ENCODE peak calls at places on chromosomes 3 and 15, in four cellular contexts. J is PC-3, L is fibroblast of lung, A is MM.1S. K is an unnamed sample. For H3K4me1, the result is how much of the 10 kb centered on the place peaks cover.

GRCh38 chr15:67821784-67822451 is 3.4 kb upstream of the SKOR1 start:
- DNase-seq in J (no peak), L (no peak), A (no peak), K (no peak)

GRCh38 chr15:29103825-29104565 is 165.6 kb downstream of the NSMCE3 start:
- DNase-seq in J (peak), L (peak), A (no peak), K (peak)

GRCh38 chr15:99709243-99709986 is 23.8 kb downstream of the LYSMD4 start:
- DNase-seq in J (no peak), L (no peak), A (no peak), K (no peak)

GRCh38 chr3:29686889-29687592 is 406.2 kb downstream of the RBMS3 start:
- DNase-seq in J (no peak), L (peak), A (peak), K (peak)

GRCh38 chr3:158763421-158763820 is 31.2 kb upstream of the RARRES1 start:
- DNase-seq in J (peak), L (no peak), A (no peak), K (no peak)

GRCh38 chr15:25739687-25740121 is 123.4 kb downstream of the ATP10A start:
- DNase-seq in J (peak), L (peak), A (peak), K (no peak)

GRCh38 chr3:115758076-115758763 is 134.9 kb downstream of the GAP43 start:
- DNase-seq in J (peak), L (no peak), A (no peak), K (no peak)

GRCh38 chr3:151382671-151383070 is 1.9 kb downstream of the P2RY12 start:
- DNase-seq in J (no peak), L (no peak), A (no peak), K (no peak)

GRCh38 chr3:179260949-179261765 is 10.2 kb upstream of the KCNMB3 start:
- DNase-seq in J (peak), L (peak), A (peak), K (peak)

GRCh38 chr15:62928242-62928995 is 114.1 kb upstream of the TPM1 start:
- DNase-seq in J (peak), L (peak), A (no peak), K (peak)

GRCh38 chr3:64196236-64196929 is 28.9 kb downstream of the PRICKLE2 start:
- DNase-seq in J (no peak), L (no peak), A (peak), K (no peak)

GRCh38 chr3:139978966-139979365 is 44.0 kb downstream of the CLSTN2 start:
- DNase-seq in J (no peak), L (no peak), A (no peak), K (no peak)

GRCh38 chr15:52491460-52491859 is 37.2 kb downstream of the MYO5A start:
- DNase-seq in J (peak), L (no peak), A (no peak), K (no peak)

GRCh38 chr15:44535509-44536297 is 1.2 kb upstream of the EIF3J start:
- DNase-seq in J (peak), L (no peak), A (peak), K (no peak)

GRCh38 chr15:29560896-29561295 is 261.4 kb downstream of the TJP1 start:
- DNase-seq in J (no peak), L (no peak), A (no peak), K (no peak)

GRCh38 chr15:55197362-55197705 is 593 bp upstream of the RSL24D1 start:
- DNase-seq in J (no peak), L (no peak), A (peak), K (no peak)

GRCh38 chr3:175422744-175423143 is 563.6 kb downstream of the NAALADL2 start:
- DNase-seq in J (peak), L (no peak), A (no peak), K (no peak)

GRCh38 chr3:177830411-177830849 is 633.1 kb upstream of the TBL1XR1 start:
- DNase-seq in J (peak), L (peak), A (no peak), K (peak)

GRCh38 chr15:63277893-63278505 is 594 bp downstream of the APH1B start:
- DNase-seq in J (peak), L (no peak), A (no peak), K (peak)

GRCh38 chr3:49132437-49133225 is at the start of gene LAMB2:
- DNase-seq in J (peak), L (peak), A (no peak), K (peak)

GRCh38 chr3:88263417-88264116 is 113.8 kb downstream of the C3orf38 start:
- DNase-seq in J (no peak), L (no peak), A (no peak), K (no peak)

GRCh38 chr15:77118787-77119410 is 48.0 kb upstream of the TSPAN3 start:
- DNase-seq in J (peak), L (peak), A (peak), K (peak)

GRCh38 chr3:126873416-126873815 is 109.5 kb upstream of the PLXNA1 start:
- DNase-seq in J (no peak), L (no peak), A (no peak), K (no peak)

GRCh38 chr3:188979236-188979635 is 192.5 kb upstream of the TPRG1 start:
- DNase-seq in J (no peak), L (no peak), A (no peak), K (no peak)

GRCh38 chr3:41525288-41526064 is 326.2 kb downstream of the CTNNB1 start:
- DNase-seq in J (no peak), L (no peak), A (no peak), K (no peak)

DNA sequence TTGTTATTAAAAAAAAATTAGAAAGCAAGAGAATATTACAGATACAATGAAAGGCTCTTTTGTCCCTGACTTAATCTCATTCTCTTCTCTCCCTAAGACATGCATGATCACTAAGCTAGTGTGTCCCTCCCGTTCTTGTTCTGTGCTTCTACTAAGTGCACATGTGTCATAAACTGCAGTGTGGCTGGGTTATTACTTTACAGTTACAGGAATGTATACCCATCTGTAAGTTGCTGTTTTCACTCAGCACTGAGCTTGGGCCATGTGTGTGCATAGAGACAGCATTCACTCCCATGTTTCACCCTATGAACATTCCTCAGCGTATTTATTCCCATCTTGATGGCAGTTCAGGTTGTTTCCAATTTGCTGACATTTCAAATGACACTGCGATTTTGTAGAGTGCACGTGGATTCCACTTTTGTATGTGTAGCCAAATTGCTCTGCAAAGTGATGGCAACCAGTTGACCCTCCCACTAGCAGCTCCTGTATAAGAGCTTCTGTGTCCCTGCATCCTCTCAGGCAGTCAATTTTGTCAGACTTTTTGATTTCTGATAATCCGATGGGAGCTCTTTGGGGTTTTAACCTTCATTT is 145.8 kb upstream of the UBE2E1 start:
- DNase-seq in J (no peak), L (no peak), A (no peak), K (no peak)
- H3K4me1 ChIP-seq in J (under half), L (under half), A (under half), K (under half)

DNA sequence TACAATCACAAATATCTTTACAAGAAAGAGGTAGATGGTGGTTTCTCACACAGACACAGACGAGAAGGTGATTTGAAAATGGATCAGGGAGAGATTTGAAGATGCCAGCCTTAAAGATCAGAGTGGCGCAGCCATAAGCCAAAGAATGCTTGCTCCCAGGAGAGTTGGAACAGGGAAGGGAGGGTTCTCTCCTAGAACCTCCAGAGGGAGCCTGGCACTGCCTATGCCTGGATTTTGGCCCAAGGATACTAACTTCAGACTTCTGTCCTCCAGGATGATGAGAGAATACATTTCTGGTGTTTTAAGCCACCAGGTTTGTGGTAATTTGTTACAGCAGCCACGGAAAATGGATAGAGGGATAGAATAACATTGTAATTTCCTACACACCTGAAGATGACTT is 279.1 kb downstream of the FAM43A start:
- DNase-seq in J (peak), L (no peak), A (no peak), K (no peak)
- TF ChIP-seq CTCF in J (peak), L (no peak), A (no peak), K (peak)

GRCh38 chr15:40038654-40039543 is at the start of gene SRP14:
- DNase-seq in J (peak), L (peak), A (peak), K (peak)
- TF ChIP-seq EZH2 in J (no peak), L (no peak), A (no peak), K (no peak)

GRCh38 chr15:66721501-66721937 is 19.5 kb downstream of the SMAD6 start:
- DNase-seq in J (peak), L (no peak), A (no peak), K (peak)

GRCh38 chr15:66722757-66723540 is 20.9 kb downstream of the SMAD6 start:
- DNase-seq in J (no peak), L (no peak), A (no peak), K (no peak)

GRCh38 chr15:66721020-66721419 is 19.0 kb downstream of the SMAD6 start:
- DNase-seq in J (no peak), L (no peak), A (no peak), K (no peak)

GRCh38 chr15:66720206-66721010 is 18.4 kb downstream of the SMAD6 start:
- DNase-seq in J (peak), L (peak), A (no peak), K (peak)

DNA sequence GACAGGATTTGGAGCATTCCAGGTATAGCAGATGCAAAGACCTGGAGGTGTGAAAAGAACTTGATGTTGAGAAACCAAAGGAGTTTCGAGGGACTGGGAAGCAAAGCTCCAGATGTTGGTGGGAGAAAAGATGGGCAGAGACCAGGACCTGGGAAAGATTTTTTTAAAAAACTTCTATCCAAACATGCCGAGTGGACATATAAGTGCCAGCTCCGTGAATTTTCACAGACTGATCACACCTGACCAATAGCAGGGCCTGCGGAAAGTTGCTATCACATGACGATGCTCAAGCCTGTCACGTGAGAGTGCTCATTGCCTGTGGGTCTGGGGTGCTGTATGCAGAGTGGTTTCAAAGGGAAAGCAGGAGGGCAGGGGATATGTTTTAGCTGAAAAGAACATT is 19.9 kb downstream of the SMAD6 start:
- DNase-seq in J (no peak), L (no peak), A (no peak), K (no peak)
- H3K4me1 ChIP-seq in J (under half), L (under half), A (under half), K (under half)

DNA sequence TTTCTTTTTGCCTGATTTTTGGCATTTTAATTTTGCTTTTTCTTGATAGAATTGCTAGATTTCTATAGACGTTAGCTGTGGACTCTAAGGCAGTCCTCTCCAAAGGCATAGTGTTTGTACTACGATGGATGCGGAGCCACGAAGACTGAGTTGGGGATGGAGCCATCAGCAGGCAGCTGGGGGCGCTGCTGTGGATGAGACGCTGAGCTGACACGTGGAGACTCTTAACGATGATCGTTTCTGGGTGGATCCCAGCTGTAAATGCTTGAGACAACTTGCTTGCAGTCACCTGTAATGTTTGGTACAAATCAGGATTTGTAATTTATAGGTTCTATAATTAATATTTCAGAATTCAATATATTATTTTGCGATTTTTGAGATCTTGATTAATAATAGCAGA is 13.3 kb upstream of the PPP1R2 start:
- DNase-seq in J (peak), L (no peak), A (no peak), K (no peak)
- TF ChIP-seq CTCF in J (peak), L (no peak), A (no peak), K (no peak)

GRCh38 chr15:79434361-79434760 is 2.2 kb downstream of the MINAR1 start:
- DNase-seq in J (no peak), L (no peak), A (no peak), K (no peak)

GRCh38 chr15:79433610-79434009 is 1.5 kb downstream of the MINAR1 start:
- DNase-seq in J (no peak), L (no peak), A (no peak), K (no peak)

GRCh38 chr15:79430901-79431635 is 1.1 kb upstream of the MINAR1 start:
- DNase-seq in J (no peak), L (no peak), A (no peak), K (no peak)

GRCh38 chr15:79431636-79432344 is at the start of gene MINAR1:
- DNase-seq in J (peak), L (peak), A (no peak), K (peak)

DNA sequence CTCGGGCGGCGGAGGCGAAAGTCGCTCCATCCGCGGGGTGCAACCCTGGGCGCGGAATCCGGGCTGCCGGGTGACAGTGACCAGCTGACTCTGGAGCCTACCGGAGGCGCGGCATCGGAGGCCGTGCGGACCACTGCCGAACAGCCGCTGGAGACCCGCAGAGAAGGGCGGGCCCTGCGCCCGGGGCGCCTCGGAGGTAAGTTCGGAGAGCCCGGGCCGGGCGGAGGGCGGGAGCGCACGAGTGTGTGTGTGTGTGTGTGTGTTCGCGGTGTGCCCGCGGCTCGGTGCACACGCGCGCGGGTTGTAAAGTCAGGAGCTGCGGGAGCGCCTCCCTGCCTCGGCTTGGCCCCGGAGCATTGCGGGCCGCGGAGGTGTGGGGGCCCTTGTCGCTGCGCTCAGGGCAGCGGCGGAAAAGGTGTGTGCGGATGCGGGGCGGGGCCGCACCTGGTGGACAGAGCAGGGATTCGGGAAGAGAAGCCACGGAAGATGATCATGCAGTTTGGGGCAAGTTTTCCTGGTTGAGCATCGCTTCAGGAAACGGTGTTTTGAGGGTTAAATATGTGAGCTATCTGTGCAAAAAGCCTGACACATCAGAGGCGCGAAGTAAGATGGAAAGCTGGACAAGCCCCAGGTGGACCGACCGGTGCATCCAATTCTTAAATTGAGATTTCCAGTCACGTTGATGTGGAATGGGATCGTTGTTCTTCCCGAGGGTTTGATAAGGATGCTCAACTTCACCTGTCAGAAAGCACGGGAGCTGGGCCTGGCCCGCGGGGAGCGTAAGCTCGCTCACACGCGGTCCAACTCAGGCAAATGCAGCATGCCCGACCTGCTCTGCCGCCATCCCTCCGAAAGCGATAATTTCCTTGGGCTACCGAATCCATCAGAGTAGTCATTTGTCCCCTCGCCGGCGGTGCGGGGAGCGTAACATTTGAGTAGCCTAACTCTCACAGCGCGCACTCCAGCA is 492 bp downstream of the MINAR1 start:
- DNase-seq in J (no peak), L (peak), A (no peak), K (peak)
- TF ChIP-seq EZH2 in J (peak), L (peak), A (no peak), K (peak)